ENCODE peak calls at places on chromosome 7, in six cellular contexts. E is A549, F is K562, I is GM12878, B is HepG2, D is NB4. K is an unnamed sample.

GRCh38 chr7:39589323-39590111 is 23.3 kb downstream of the YAE1 start:
- DNase-seq in E (no peak), F (peak), I (peak), B (no peak), D (peak), K (peak)

GRCh38 chr7:152093717-152094116 is 68.2 kb downstream of the GALNT11 start:
- DNase-seq in E (no peak), F (no peak), I (no peak), B (no peak), D (no peak), K (no peak)

GRCh38 chr7:124398937-124399552 is 366.2 kb upstream of the TMEM229A start:
- DNase-seq in E (no peak), F (no peak), I (no peak), B (no peak), D (no peak), K (no peak)

GRCh38 chr7:149501651-149502050 is 4.0 kb upstream of the ZNF746 start:
- DNase-seq in E (no peak), F (no peak), I (no peak), B (no peak), D (no peak), K (no peak)

GRCh38 chr7:104196161-104196560 is 11.7 kb downstream of the ORC5 start:
- DNase-seq in E (no peak), F (no peak), I (no peak), B (no peak), D (no peak), K (peak)

GRCh38 chr7:132500727-132501410 is 75.4 kb downstream of the PLXNA4 start:
- DNase-seq in E (no peak), F (no peak), I (no peak), B (no peak), D (no peak), K (peak)

GRCh38 chr7:1664711-1665591 is 5.1 kb upstream of the ELFN1 start:
- DNase-seq in E (peak), F (peak), I (no peak), B (peak), D (peak), K (peak)

GRCh38 chr7:18086165-18087030 is 58.8 kb upstream of the PRPS1L1 start:
- DNase-seq in E (peak), F (peak), I (no peak), B (no peak), D (no peak), K (peak)

GRCh38 chr7:128672927-128673517 is 930 bp downstream of the GARIN1A start:
- DNase-seq in E (no peak), F (peak), I (no peak), B (no peak), D (peak), K (peak)

GRCh38 chr7:64892116-64892515 is 11.0 kb upstream of the ZNF273 start:
- DNase-seq in E (no peak), F (no peak), I (no peak), B (no peak), D (no peak), K (no peak)

GRCh38 chr7:84799131-84799530 is 387.7 kb downstream of the SEMA3D start:
- DNase-seq in E (no peak), F (no peak), I (no peak), B (no peak), D (no peak), K (no peak)

GRCh38 chr7:135501402-135501801 is 8.5 kb downstream of the CNOT4 start:
- DNase-seq in E (no peak), F (no peak), I (no peak), B (no peak), D (no peak), K (no peak)

GRCh38 chr7:22435105-22435504 is 64.9 kb downstream of the STEAP1B start:
- DNase-seq in E (no peak), F (no peak), I (peak), B (no peak), D (no peak), K (no peak)

GRCh38 chr7:154767821-154768415 is 235.0 kb downstream of the PAXIP1 start:
- DNase-seq in E (no peak), F (no peak), I (no peak), B (no peak), D (no peak), K (no peak)

GRCh38 chr7:82204694-82205093 is 238.9 kb downstream of the CACNA2D1 start:
- DNase-seq in E (no peak), F (no peak), I (no peak), B (no peak), D (peak), K (no peak)

GRCh38 chr7:150716368-150716767 is at the start of gene GIMAP1:
- DNase-seq in E (no peak), F (no peak), I (no peak), B (no peak), D (peak), K (peak)

GRCh38 chr7:138799336-138799965 is 1.5 kb upstream of the ATP6V0A4 start:
- DNase-seq in E (no peak), F (no peak), I (no peak), B (no peak), D (no peak), K (no peak)

DNA sequence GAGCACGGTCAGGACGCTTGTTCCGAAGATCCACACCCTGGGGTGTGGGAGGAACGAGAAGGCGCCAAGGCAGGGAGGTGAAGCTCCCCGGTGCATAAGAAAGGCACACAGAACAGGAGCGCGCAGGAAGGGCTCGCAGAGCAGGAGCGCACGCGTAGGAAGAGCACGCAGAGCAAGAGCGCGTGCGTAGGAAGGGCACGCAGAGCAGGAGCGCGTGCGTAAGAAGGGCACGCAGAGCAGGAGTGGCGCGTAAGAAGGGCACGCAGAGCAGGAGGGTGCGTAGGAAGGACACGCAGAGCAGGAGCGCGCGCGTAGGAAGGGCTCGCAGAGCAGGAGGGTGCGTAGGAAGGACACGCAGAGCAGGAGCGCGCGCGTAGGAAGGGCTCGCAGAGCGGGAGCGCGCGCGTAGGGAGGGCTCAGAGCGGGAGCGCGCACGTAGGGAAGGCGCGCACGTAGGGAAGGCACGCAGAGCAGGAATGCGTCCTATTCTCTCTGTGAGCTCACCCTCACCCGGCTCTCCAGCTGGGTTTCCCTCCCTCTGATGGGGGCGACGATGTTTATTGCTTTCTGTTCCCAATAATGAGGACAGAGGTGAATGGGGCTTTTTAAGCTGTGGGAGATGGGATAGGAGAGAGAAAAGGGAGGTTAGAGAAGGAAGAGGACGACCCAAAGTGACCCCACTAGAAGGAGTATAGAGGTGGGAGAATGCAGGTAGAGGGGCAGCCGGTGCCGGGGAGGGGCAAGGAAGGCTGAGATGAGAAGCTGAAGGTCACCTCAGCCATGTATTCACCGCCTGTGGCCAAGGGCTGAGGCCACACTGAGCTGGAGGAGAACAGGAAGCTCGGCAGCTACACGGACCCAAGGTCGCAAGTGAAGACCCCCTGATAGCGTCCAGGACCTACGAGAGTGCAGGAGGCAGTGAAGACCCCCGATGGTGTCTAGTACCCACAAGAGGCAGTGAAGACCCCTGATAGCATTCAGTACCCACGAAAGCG is 423.2 kb downstream of the PTPRN2 start:
- DNase-seq in E (no peak), F (no peak), I (no peak), B (no peak), D (no peak), K (no peak)
- TF ChIP-seq MYC in E (no peak), F (no peak), I (no peak), B (no peak), D (no peak), K (no peak)

GRCh38 chr7:130899071-130899451 is 165.1 kb upstream of the KLF14 start:
- DNase-seq in E (no peak), F (no peak), I (no peak), B (no peak), D (no peak), K (no peak)

GRCh38 chr7:130901209-130901783 is 167.3 kb upstream of the KLF14 start:
- DNase-seq in E (peak), F (no peak), I (no peak), B (no peak), D (no peak), K (no peak)

GRCh38 chr7:130897515-130898419 is 163.8 kb upstream of the KLF14 start:
- DNase-seq in E (no peak), F (no peak), I (peak), B (no peak), D (no peak), K (no peak)

GRCh38 chr7:130900471-130901076 is 166.6 kb upstream of the KLF14 start:
- DNase-seq in E (no peak), F (no peak), I (no peak), B (no peak), D (no peak), K (no peak)

DNA sequence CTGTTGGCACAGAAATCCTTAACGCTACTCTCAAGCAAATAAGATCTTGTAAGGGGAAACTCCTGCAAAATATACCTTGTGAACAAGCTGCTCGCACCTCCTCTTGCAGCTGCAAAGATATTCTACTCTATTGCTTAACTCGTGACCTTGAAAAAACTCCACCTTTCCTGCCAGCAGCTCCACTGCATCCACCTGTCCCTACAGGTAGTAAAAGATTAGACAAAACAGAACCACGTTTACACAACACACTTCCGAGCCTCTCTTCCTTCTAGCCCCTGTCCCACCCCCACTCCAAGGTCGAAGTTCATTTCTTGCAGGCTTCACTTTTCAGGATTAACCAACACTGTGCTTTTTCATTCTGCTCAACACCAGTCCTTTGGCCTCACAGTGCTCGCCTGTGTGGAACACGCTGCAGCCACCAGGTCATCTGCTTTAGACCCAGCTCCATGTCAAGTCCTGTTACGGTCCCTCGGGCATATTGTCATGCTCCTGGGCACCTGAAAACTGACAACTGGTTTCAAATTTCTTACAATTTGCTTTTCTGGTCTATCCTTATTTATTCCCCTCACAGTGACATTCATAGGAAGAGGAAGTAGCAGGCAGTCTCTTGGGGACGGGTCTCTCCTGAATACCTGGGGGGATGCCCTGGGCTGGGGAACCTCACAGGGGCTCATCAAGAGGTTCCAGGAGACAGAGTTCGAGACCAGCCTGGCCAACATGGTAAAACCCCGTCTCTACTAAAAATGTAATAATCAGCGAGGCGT is 165.8 kb upstream of the KLF14 start:
- DNase-seq in E (no peak), F (no peak), I (no peak), B (peak), D (no peak), K (no peak)
- TF ChIP-seq CTCF in E (no peak), F (no peak), I (no peak), B (peak), D (no peak), K (no peak)

GRCh38 chr7:426510-426909 is 93.1 kb downstream of the PDGFA start:
- DNase-seq in E (no peak), F (no peak), I (no peak), B (no peak), D (no peak), K (no peak)

GRCh38 chr7:423312-424260 is 96.1 kb downstream of the PDGFA start:
- DNase-seq in E (no peak), F (no peak), I (no peak), B (peak), D (no peak), K (no peak)

GRCh38 chr7:425794-426188 is 93.9 kb downstream of the PDGFA start:
- DNase-seq in E (no peak), F (no peak), I (no peak), B (no peak), D (no peak), K (no peak)

GRCh38 chr7:424301-424935 is 95.2 kb downstream of the PDGFA start:
- DNase-seq in E (no peak), F (no peak), I (no peak), B (no peak), D (no peak), K (no peak)

DNA sequence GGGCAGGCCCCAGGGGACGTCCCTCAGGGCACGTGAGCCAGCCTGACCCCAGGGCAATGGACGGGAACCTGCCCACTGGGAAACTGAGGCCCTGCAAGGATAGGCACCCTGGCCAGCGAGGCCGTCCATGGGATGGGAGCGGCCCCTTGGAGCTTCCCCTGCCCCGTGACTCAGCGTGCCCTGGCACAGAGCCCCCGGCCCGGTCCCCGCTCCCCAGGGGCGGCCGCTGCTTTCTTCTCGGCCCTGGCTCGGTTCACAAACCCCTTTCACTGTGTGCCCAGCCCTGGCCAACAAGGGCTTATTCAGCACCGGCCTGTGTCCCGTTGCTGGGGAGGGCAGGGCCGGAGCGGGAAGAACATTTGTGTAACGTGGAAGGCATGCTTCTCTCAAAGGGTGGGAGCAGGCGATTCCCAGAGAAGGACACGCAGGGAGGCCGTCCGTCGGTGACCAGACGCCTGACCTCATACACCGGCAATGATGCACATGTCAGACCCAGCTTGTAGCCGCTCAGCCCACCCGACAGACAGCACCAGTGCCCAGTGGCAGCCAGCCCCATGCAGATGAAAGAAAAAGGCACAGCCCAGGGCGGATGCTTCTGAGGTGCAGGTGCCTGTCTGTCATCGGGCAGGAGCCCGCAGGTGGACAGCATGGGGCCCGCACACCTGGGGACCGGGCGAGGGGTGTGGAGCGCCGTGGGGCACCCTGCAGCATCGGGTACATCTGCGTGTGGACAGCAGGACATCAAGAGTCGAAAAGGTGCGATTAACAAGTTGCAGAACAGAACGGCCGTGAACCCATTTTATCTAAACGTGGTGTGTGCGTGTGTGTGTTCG is 94.5 kb downstream of the PDGFA start:
- DNase-seq in E (no peak), F (no peak), I (no peak), B (no peak), D (no peak), K (no peak)
- TF ChIP-seq MYC in E (no peak), F (no peak), I (no peak), B (no peak), D (no peak), K (no peak)

GRCh38 chr7:131106681-131107342 is 220.9 kb upstream of the MKLN1 start:
- DNase-seq in E (no peak), F (peak), I (no peak), B (no peak), D (peak), K (no peak)
- TF ChIP-seq CTCF in E (no peak), F (no peak), I (no peak), B (no peak), D (no peak), K (no peak)

GRCh38 chr7:12403287-12404181 is at the start of gene VWDE:
- DNase-seq in E (peak), F (peak), I (no peak), B (no peak), D (no peak), K (peak)
- TF ChIP-seq MYC in E (no peak), F (no peak), I (no peak), B (no peak), D (no peak), K (no peak)

GRCh38 chr7:157964016-157964415 is 623.6 kb downstream of the PTPRN2 start:
- DNase-seq in E (no peak), F (no peak), I (no peak), B (no peak), D (no peak), K (no peak)

GRCh38 chr7:157961731-157962457 is 625.1 kb downstream of the DNAJB6 start:
- DNase-seq in E (no peak), F (no peak), I (no peak), B (no peak), D (no peak), K (no peak)

GRCh38 chr7:157962458-157963306 is 624.9 kb downstream of the PTPRN2 start:
- DNase-seq in E (no peak), F (no peak), I (no peak), B (peak), D (no peak), K (no peak)

GRCh38 chr7:157964521-157964920 is 623.1 kb downstream of the PTPRN2 start:
- DNase-seq in E (no peak), F (no peak), I (no peak), B (no peak), D (no peak), K (no peak)

GRCh38 chr7:157963526-157963925 is 624.1 kb downstream of the PTPRN2 start:
- DNase-seq in E (no peak), F (no peak), I (no peak), B (no peak), D (no peak), K (no peak)
- TF ChIP-seq CTCF in E (no peak), F (no peak), I (no peak), B (no peak), D (no peak), K (no peak)

GRCh38 chr7:100888529-100888987 is 957 bp downstream of the UFSP1 start:
- DNase-seq in E (no peak), F (no peak), I (no peak), B (no peak), D (peak), K (no peak)

GRCh38 chr7:100886936-100887185 is 2.7 kb downstream of the UFSP1 start:
- DNase-seq in E (no peak), F (no peak), I (no peak), B (no peak), D (no peak), K (no peak)

GRCh38 chr7:100886142-100886935 is 3.2 kb downstream of the UFSP1 start:
- DNase-seq in E (no peak), F (peak), I (no peak), B (no peak), D (peak), K (no peak)

GRCh38 chr7:100887955-100888481 is 1.5 kb downstream of the UFSP1 start:
- DNase-seq in E (no peak), F (no peak), I (no peak), B (no peak), D (peak), K (no peak)

GRCh38 chr7:100887186-100887954 is 2.1 kb downstream of the UFSP1 start:
- DNase-seq in E (no peak), F (peak), I (peak), B (no peak), D (peak), K (peak)
- TF ChIP-seq MYC in E (no peak), F (no peak), I (no peak), B (no peak), D (peak), K (no peak)

GRCh38 chr7:79292834-79293233 is 160.6 kb downstream of the MAGI2 start:
- DNase-seq in E (no peak), F (no peak), I (no peak), B (no peak), D (no peak), K (no peak)

GRCh38 chr7:79293655-79294142 is 159.8 kb downstream of the MAGI2 start:
- DNase-seq in E (peak), F (no peak), I (no peak), B (peak), D (no peak), K (no peak)

GRCh38 chr7:79290841-79291497 is 162.5 kb downstream of the MAGI2 start:
- DNase-seq in E (no peak), F (no peak), I (no peak), B (no peak), D (no peak), K (peak)

GRCh38 chr7:79290398-79290797 is 163.1 kb downstream of the MAGI2 start:
- DNase-seq in E (no peak), F (no peak), I (no peak), B (no peak), D (no peak), K (no peak)

DNA sequence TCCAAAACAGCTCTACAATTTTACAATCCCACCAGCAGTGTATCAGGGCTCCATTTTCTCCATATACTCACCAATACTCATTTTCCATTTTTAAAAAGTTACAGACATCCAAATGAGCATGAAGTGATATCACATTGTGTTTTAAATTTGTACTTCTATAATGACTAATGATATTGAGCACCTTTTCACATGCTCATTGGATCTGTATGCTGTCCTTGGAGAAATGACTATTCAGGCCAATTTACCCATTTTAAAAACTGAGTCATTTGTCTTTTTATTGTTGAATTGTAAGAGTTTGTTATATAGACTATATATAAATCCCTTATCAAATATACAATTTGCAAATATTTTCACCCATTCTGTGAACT is 162.0 kb downstream of the MAGI2 start:
- DNase-seq in E (no peak), F (no peak), I (no peak), B (no peak), D (no peak), K (no peak)
- TF ChIP-seq CTCF in E (no peak), F (no peak), I (no peak), B (no peak), D (no peak), K (no peak)